ENCODE peak calls at places on chromosomes 6 and 20, in five cellular contexts. One of them, this sample, is unnamed.

GRCh38 chr20:43170771-43171170 is 18.9 kb downstream of the PTPRT start:
- DNase-seq in stimulated activated CD4-positive, alpha-beta T cell treated with anti-CD3 and anti-CD28 coated beads, Interleukin-15, amount 100 ng/mL, for 1 hour: no peak
- DNase-seq in ecto neural progenitor cell: no peak
- DNase-seq in AG09309: no peak
- DNase-seq in CD4-positive, alpha-beta memory T cell: no peak
- DNase-seq in this sample: no peak

GRCh38 chr6:72037006-72037405 is 150.7 kb downstream of the RIMS1 start:
- DNase-seq in stimulated activated CD4-positive, alpha-beta T cell treated with anti-CD3 and anti-CD28 coated beads, Interleukin-15, amount 100 ng/mL, for 1 hour: no peak
- DNase-seq in ecto neural progenitor cell: no peak
- DNase-seq in AG09309: no peak
- DNase-seq in CD4-positive, alpha-beta memory T cell: no peak
- DNase-seq in this sample: no peak

GRCh38 chr6:129498950-129499870 is 210.8 kb downstream of the ARHGAP18 start:
- DNase-seq in stimulated activated CD4-positive, alpha-beta T cell treated with anti-CD3 and anti-CD28 coated beads, Interleukin-15, amount 100 ng/mL, for 1 hour: no peak
- DNase-seq in ecto neural progenitor cell: no peak
- DNase-seq in AG09309: no peak
- DNase-seq in CD4-positive, alpha-beta memory T cell: peak
- DNase-seq in this sample: no peak

GRCh38 chr6:53671111-53671510 is 5.6 kb upstream of the KLHL31 start:
- DNase-seq in stimulated activated CD4-positive, alpha-beta T cell treated with anti-CD3 and anti-CD28 coated beads, Interleukin-15, amount 100 ng/mL, for 1 hour: no peak
- DNase-seq in ecto neural progenitor cell: no peak
- DNase-seq in AG09309: no peak
- DNase-seq in CD4-positive, alpha-beta memory T cell: no peak
- DNase-seq in this sample: no peak

GRCh38 chr20:20038586-20038985 is 13.7 kb downstream of the CRNKL1 start:
- DNase-seq in stimulated activated CD4-positive, alpha-beta T cell treated with anti-CD3 and anti-CD28 coated beads, Interleukin-15, amount 100 ng/mL, for 1 hour: no peak
- DNase-seq in ecto neural progenitor cell: no peak
- DNase-seq in AG09309: no peak
- DNase-seq in CD4-positive, alpha-beta memory T cell: no peak
- DNase-seq in this sample: no peak

GRCh38 chr20:36856691-36857635 is 19.0 kb upstream of the TLDC2 start:
- DNase-seq in stimulated activated CD4-positive, alpha-beta T cell treated with anti-CD3 and anti-CD28 coated beads, Interleukin-15, amount 100 ng/mL, for 1 hour: no peak
- DNase-seq in ecto neural progenitor cell: no peak
- DNase-seq in AG09309: no peak
- DNase-seq in CD4-positive, alpha-beta memory T cell: peak
- DNase-seq in this sample: no peak

GRCh38 chr6:112665815-112666214 is 318.7 kb downstream of the RFPL4B start:
- DNase-seq in stimulated activated CD4-positive, alpha-beta T cell treated with anti-CD3 and anti-CD28 coated beads, Interleukin-15, amount 100 ng/mL, for 1 hour: no peak
- DNase-seq in ecto neural progenitor cell: no peak
- DNase-seq in AG09309: no peak
- DNase-seq in CD4-positive, alpha-beta memory T cell: no peak
- DNase-seq in this sample: no peak

GRCh38 chr20:53364617-53365016 is 229.0 kb downstream of the ZNF217 start:
- DNase-seq in stimulated activated CD4-positive, alpha-beta T cell treated with anti-CD3 and anti-CD28 coated beads, Interleukin-15, amount 100 ng/mL, for 1 hour: no peak
- DNase-seq in ecto neural progenitor cell: no peak
- DNase-seq in AG09309: no peak
- DNase-seq in CD4-positive, alpha-beta memory T cell: no peak
- DNase-seq in this sample: no peak

GRCh38 chr6:167589615-167589940 is 237.1 kb upstream of the AFDN start:
- DNase-seq in stimulated activated CD4-positive, alpha-beta T cell treated with anti-CD3 and anti-CD28 coated beads, Interleukin-15, amount 100 ng/mL, for 1 hour: no peak
- DNase-seq in ecto neural progenitor cell: no peak
- DNase-seq in AG09309: no peak
- DNase-seq in CD4-positive, alpha-beta memory T cell: no peak
- DNase-seq in this sample: no peak

GRCh38 chr20:20217626-20218025 is 150.3 kb upstream of the INSM1 start:
- DNase-seq in stimulated activated CD4-positive, alpha-beta T cell treated with anti-CD3 and anti-CD28 coated beads, Interleukin-15, amount 100 ng/mL, for 1 hour: no peak
- DNase-seq in ecto neural progenitor cell: no peak
- DNase-seq in AG09309: no peak
- DNase-seq in CD4-positive, alpha-beta memory T cell: no peak
- DNase-seq in this sample: no peak

GRCh38 chr20:8183526-8183925 is 51.5 kb downstream of the PLCB1 start:
- DNase-seq in stimulated activated CD4-positive, alpha-beta T cell treated with anti-CD3 and anti-CD28 coated beads, Interleukin-15, amount 100 ng/mL, for 1 hour: no peak
- DNase-seq in ecto neural progenitor cell: no peak
- DNase-seq in AG09309: no peak
- DNase-seq in CD4-positive, alpha-beta memory T cell: no peak
- DNase-seq in this sample: no peak

GRCh38 chr6:26199773-26200728 is 112.8 kb downstream of the HFE start:
- DNase-seq in stimulated activated CD4-positive, alpha-beta T cell treated with anti-CD3 and anti-CD28 coated beads, Interleukin-15, amount 100 ng/mL, for 1 hour: no peak
- DNase-seq in ecto neural progenitor cell: no peak
- DNase-seq in AG09309: no peak
- DNase-seq in CD4-positive, alpha-beta memory T cell: no peak
- DNase-seq in this sample: no peak

GRCh38 chr6:138596126-138596525 is 96.8 kb upstream of the NHSL1 start:
- DNase-seq in stimulated activated CD4-positive, alpha-beta T cell treated with anti-CD3 and anti-CD28 coated beads, Interleukin-15, amount 100 ng/mL, for 1 hour: no peak
- DNase-seq in ecto neural progenitor cell: no peak
- DNase-seq in AG09309: no peak
- DNase-seq in CD4-positive, alpha-beta memory T cell: no peak
- DNase-seq in this sample: no peak

GRCh38 chr20:53003420-53003819 is 31.3 kb downstream of the TSHZ2 start:
- DNase-seq in stimulated activated CD4-positive, alpha-beta T cell treated with anti-CD3 and anti-CD28 coated beads, Interleukin-15, amount 100 ng/mL, for 1 hour: no peak
- DNase-seq in ecto neural progenitor cell: no peak
- DNase-seq in AG09309: no peak
- DNase-seq in CD4-positive, alpha-beta memory T cell: no peak
- DNase-seq in this sample: no peak

GRCh38 chr6:75424610-75425548 is 68.7 kb downstream of the FILIP1 start:
- DNase-seq in stimulated activated CD4-positive, alpha-beta T cell treated with anti-CD3 and anti-CD28 coated beads, Interleukin-15, amount 100 ng/mL, for 1 hour: no peak
- DNase-seq in ecto neural progenitor cell: no peak
- DNase-seq in AG09309: no peak
- DNase-seq in CD4-positive, alpha-beta memory T cell: no peak
- DNase-seq in this sample: no peak

GRCh38 chr6:128242765-128243403 is 277.5 kb downstream of the PTPRK start:
- DNase-seq in stimulated activated CD4-positive, alpha-beta T cell treated with anti-CD3 and anti-CD28 coated beads, Interleukin-15, amount 100 ng/mL, for 1 hour: no peak
- DNase-seq in ecto neural progenitor cell: no peak
- DNase-seq in AG09309: peak
- DNase-seq in CD4-positive, alpha-beta memory T cell: no peak
- DNase-seq in this sample: no peak

GRCh38 chr20:8932192-8933150 is 136.4 kb upstream of the PLCB4 start:
- DNase-seq in stimulated activated CD4-positive, alpha-beta T cell treated with anti-CD3 and anti-CD28 coated beads, Interleukin-15, amount 100 ng/mL, for 1 hour: no peak
- DNase-seq in ecto neural progenitor cell: no peak
- DNase-seq in AG09309: peak
- DNase-seq in CD4-positive, alpha-beta memory T cell: no peak
- DNase-seq in this sample: no peak

GRCh38 chr20:23050847-23051627 is 1.6 kb upstream of the THBD start:
- DNase-seq in stimulated activated CD4-positive, alpha-beta T cell treated with anti-CD3 and anti-CD28 coated beads, Interleukin-15, amount 100 ng/mL, for 1 hour: no peak
- DNase-seq in ecto neural progenitor cell: peak
- DNase-seq in AG09309: no peak
- DNase-seq in CD4-positive, alpha-beta memory T cell: no peak
- DNase-seq in this sample: peak

GRCh38 chr20:55533601-55534000 is 471.7 kb downstream of the CBLN4 start:
- DNase-seq in stimulated activated CD4-positive, alpha-beta T cell treated with anti-CD3 and anti-CD28 coated beads, Interleukin-15, amount 100 ng/mL, for 1 hour: no peak
- DNase-seq in ecto neural progenitor cell: no peak
- DNase-seq in AG09309: no peak
- DNase-seq in CD4-positive, alpha-beta memory T cell: no peak
- DNase-seq in this sample: no peak

GRCh38 chr6:163099621-163100171 is 314.8 kb upstream of the QKI start:
- DNase-seq in stimulated activated CD4-positive, alpha-beta T cell treated with anti-CD3 and anti-CD28 coated beads, Interleukin-15, amount 100 ng/mL, for 1 hour: no peak
- DNase-seq in ecto neural progenitor cell: no peak
- DNase-seq in AG09309: no peak
- DNase-seq in CD4-positive, alpha-beta memory T cell: no peak
- DNase-seq in this sample: no peak

GRCh38 chr6:116144590-116144989 is 18.7 kb upstream of the COL10A1 start:
- DNase-seq in stimulated activated CD4-positive, alpha-beta T cell treated with anti-CD3 and anti-CD28 coated beads, Interleukin-15, amount 100 ng/mL, for 1 hour: no peak
- DNase-seq in ecto neural progenitor cell: no peak
- DNase-seq in AG09309: peak
- DNase-seq in CD4-positive, alpha-beta memory T cell: no peak
- DNase-seq in this sample: no peak

GRCh38 chr20:24027229-24027628 is 38.6 kb upstream of the GGTLC1 start:
- DNase-seq in stimulated activated CD4-positive, alpha-beta T cell treated with anti-CD3 and anti-CD28 coated beads, Interleukin-15, amount 100 ng/mL, for 1 hour: peak
- DNase-seq in ecto neural progenitor cell: no peak
- DNase-seq in AG09309: no peak
- DNase-seq in CD4-positive, alpha-beta memory T cell: peak
- DNase-seq in this sample: no peak

GRCh38 chr6:3904518-3904917 is 55.3 kb downstream of the FAM50B start:
- DNase-seq in stimulated activated CD4-positive, alpha-beta T cell treated with anti-CD3 and anti-CD28 coated beads, Interleukin-15, amount 100 ng/mL, for 1 hour: no peak
- DNase-seq in ecto neural progenitor cell: no peak
- DNase-seq in AG09309: no peak
- DNase-seq in CD4-positive, alpha-beta memory T cell: no peak
- DNase-seq in this sample: no peak

GRCh38 chr6:142737368-142738060 is 207.5 kb downstream of the HIVEP2 start:
- DNase-seq in stimulated activated CD4-positive, alpha-beta T cell treated with anti-CD3 and anti-CD28 coated beads, Interleukin-15, amount 100 ng/mL, for 1 hour: no peak
- DNase-seq in ecto neural progenitor cell: no peak
- DNase-seq in AG09309: no peak
- DNase-seq in CD4-positive, alpha-beta memory T cell: no peak
- DNase-seq in this sample: no peak

GRCh38 chr6:126167726-126168125 is 172.2 kb upstream of the CENPW start:
- DNase-seq in stimulated activated CD4-positive, alpha-beta T cell treated with anti-CD3 and anti-CD28 coated beads, Interleukin-15, amount 100 ng/mL, for 1 hour: no peak
- DNase-seq in ecto neural progenitor cell: no peak
- DNase-seq in AG09309: no peak
- DNase-seq in CD4-positive, alpha-beta memory T cell: no peak
- DNase-seq in this sample: no peak

GRCh38 chr6:14121936-14122344 is 4.4 kb downstream of the CD83 start:
- DNase-seq in stimulated activated CD4-positive, alpha-beta T cell treated with anti-CD3 and anti-CD28 coated beads, Interleukin-15, amount 100 ng/mL, for 1 hour: no peak
- DNase-seq in ecto neural progenitor cell: no peak
- DNase-seq in AG09309: no peak
- DNase-seq in CD4-positive, alpha-beta memory T cell: no peak
- DNase-seq in this sample: no peak

This sample was measured in chondrocyte.